ENCODE peak calls at places on chromosomes 5 and 9, in four cellular contexts. One of them, this sample, is unnamed. For H3K4me1, the result is how much of the 10 kb centered on the place peaks cover.

GRCh38 chr5:17355585-17356346 is 138.3 kb downstream of the BASP1 start:
- DNase-seq in H9: no peak
- DNase-seq in GM23248: peak
- DNase-seq in tibial nerve: no peak
- DNase-seq in this sample: no peak

GRCh38 chr5:170691623-170692022 is 91.9 kb upstream of the GABRP start:
- DNase-seq in H9: peak
- DNase-seq in GM23248: no peak
- DNase-seq in tibial nerve: no peak
- DNase-seq in this sample: peak

GRCh38 chr9:84978761-84979160 is 309.2 kb downstream of the NTRK2 start:
- DNase-seq in H9: no peak
- DNase-seq in GM23248: no peak
- DNase-seq in tibial nerve: no peak
- DNase-seq in this sample: no peak

GRCh38 chr5:118553662-118554061 is 434.7 kb downstream of the DTWD2 start:
- DNase-seq in H9: no peak
- DNase-seq in GM23248: peak
- DNase-seq in tibial nerve: peak
- DNase-seq in this sample: no peak

GRCh38 chr5:139897342-139897741 is 101.7 kb downstream of the PSD2 start:
- DNase-seq in H9: no peak
- DNase-seq in GM23248: no peak
- DNase-seq in tibial nerve: no peak
- DNase-seq in this sample: no peak

GRCh38 chr9:31542384-31543055 is 841.9 kb upstream of the ACO1 start:
- DNase-seq in H9: peak
- DNase-seq in GM23248: peak
- DNase-seq in tibial nerve: no peak
- DNase-seq in this sample: peak

GRCh38 chr9:101601904-101602765 is 7.4 kb upstream of the PPP3R2 start:
- DNase-seq in H9: peak
- DNase-seq in GM23248: peak
- DNase-seq in tibial nerve: no peak
- DNase-seq in this sample: peak

GRCh38 chr5:55668356-55668755 is 43.8 kb downstream of the SLC38A9 start:
- DNase-seq in H9: no peak
- DNase-seq in GM23248: peak
- DNase-seq in tibial nerve: no peak
- DNase-seq in this sample: no peak

GRCh38 chr5:10876345-10876744 is 115.3 kb upstream of the DAP start:
- DNase-seq in H9: no peak
- DNase-seq in GM23248: no peak
- DNase-seq in tibial nerve: no peak
- DNase-seq in this sample: no peak

GRCh38 chr5:43601454-43602260 is 1.3 kb upstream of the NNT start:
- DNase-seq in H9: no peak
- DNase-seq in GM23248: peak
- DNase-seq in tibial nerve: no peak
- DNase-seq in this sample: no peak

GRCh38 chr9:131237931-131238401 is 38.3 kb downstream of the FAM78A start:
- DNase-seq in H9: peak
- DNase-seq in GM23248: peak
- DNase-seq in tibial nerve: peak
- DNase-seq in this sample: no peak

GRCh38 chr9:68523367-68523936 is 17.2 kb downstream of the TMEM252 start:
- DNase-seq in H9: no peak
- DNase-seq in GM23248: no peak
- DNase-seq in tibial nerve: no peak
- DNase-seq in this sample: no peak

GRCh38 chr5:149915392-149916260 is 29.0 kb downstream of the PDE6A start:
- DNase-seq in H9: no peak
- DNase-seq in GM23248: no peak
- DNase-seq in tibial nerve: no peak
- DNase-seq in this sample: no peak

GRCh38 chr5:10827571-10827970 is 66.5 kb upstream of the DAP start:
- DNase-seq in H9: no peak
- DNase-seq in GM23248: no peak
- DNase-seq in tibial nerve: no peak
- DNase-seq in this sample: no peak

GRCh38 chr9:99385814-99386279 is 163.8 kb downstream of the SEC61B start:
- DNase-seq in H9: no peak
- DNase-seq in GM23248: peak
- DNase-seq in tibial nerve: no peak
- DNase-seq in this sample: no peak

GRCh38 chr5:117436846-117437245 is 862.2 kb upstream of the SEMA6A start:
- DNase-seq in H9: no peak
- DNase-seq in GM23248: no peak
- DNase-seq in tibial nerve: no peak
- DNase-seq in this sample: no peak

GRCh38 chr5:177269976-177270375 is 33.5 kb downstream of the RAB24 start:
- DNase-seq in H9: no peak
- DNase-seq in GM23248: no peak
- DNase-seq in tibial nerve: no peak
- DNase-seq in this sample: no peak

GRCh38 chr5:93364386-93364785 is 216.6 kb downstream of the NR2F1-AS1 start:
- DNase-seq in H9: no peak
- DNase-seq in GM23248: no peak
- DNase-seq in tibial nerve: no peak
- DNase-seq in this sample: no peak

GRCh38 chr9:38439916-38440301 is 15.7 kb upstream of the IGFBPL1 start:
- DNase-seq in H9: no peak
- DNase-seq in GM23248: no peak
- DNase-seq in tibial nerve: no peak
- DNase-seq in this sample: no peak

GRCh38 chr9:71115448-71115975 is 5.9 kb downstream of the TRPM3 start:
- DNase-seq in H9: peak
- DNase-seq in GM23248: no peak
- DNase-seq in tibial nerve: no peak
- DNase-seq in this sample: no peak

GRCh38 chr9:70411141-70411929 is 3.1 kb downstream of the KLF9 start:
- DNase-seq in H9: no peak
- DNase-seq in GM23248: peak
- DNase-seq in tibial nerve: peak
- DNase-seq in this sample: no peak

GRCh38 chr5:140319833-140320232 is 16.9 kb upstream of the PFDN1 start:
- DNase-seq in H9: no peak
- DNase-seq in GM23248: no peak
- DNase-seq in tibial nerve: no peak
- DNase-seq in this sample: no peak

GRCh38 chr9:73683862-73684591 is 532.4 kb downstream of the ANXA1 start:
- DNase-seq in H9: peak
- DNase-seq in GM23248: peak
- DNase-seq in tibial nerve: no peak
- DNase-seq in this sample: peak

GRCh38 chr9:6735422-6735821 is 22.4 kb upstream of the KDM4C start:
- DNase-seq in H9: no peak
- DNase-seq in GM23248: no peak
- DNase-seq in tibial nerve: no peak
- DNase-seq in this sample: no peak

GRCh38 chr9:111360881-111361280 is 30.9 kb upstream of the OR2K2 start:
- DNase-seq in H9: no peak
- DNase-seq in GM23248: no peak
- DNase-seq in tibial nerve: no peak
- DNase-seq in this sample: no peak

GRCh38 chr5:89313044-89313443 is 430.1 kb upstream of the MEF2C start:
- DNase-seq in H9: no peak
- DNase-seq in GM23248: peak
- DNase-seq in tibial nerve: no peak
- DNase-seq in this sample: no peak

GRCh38 chr5:135138116-135138850 is 104.3 kb upstream of the PITX1 start:
- DNase-seq in H9: no peak
- DNase-seq in GM23248: peak
- DNase-seq in tibial nerve: no peak
- DNase-seq in this sample: no peak

GRCh38 chr5:135141303-135142268 is 107.6 kb upstream of the PITX1 start:
- DNase-seq in H9: no peak
- DNase-seq in GM23248: peak
- DNase-seq in tibial nerve: no peak
- DNase-seq in this sample: no peak

GRCh38 chr5:135137146-135137915 is 103.3 kb upstream of the PITX1 start:
- DNase-seq in H9: no peak
- DNase-seq in GM23248: no peak
- DNase-seq in tibial nerve: no peak
- DNase-seq in this sample: no peak

GRCh38 chr5:135140805-135141204 is 106.8 kb upstream of the PITX1 start:
- DNase-seq in H9: no peak
- DNase-seq in GM23248: peak
- DNase-seq in tibial nerve: no peak
- DNase-seq in this sample: no peak

GRCh38 chr5:135139397-135140134 is 105.5 kb upstream of the PITX1 start:
- DNase-seq in H9: no peak
- DNase-seq in GM23248: peak
- DNase-seq in tibial nerve: no peak
- DNase-seq in this sample: no peak
- H3K4me1 ChIP-seq in H9: under half
- H3K4me1 ChIP-seq in GM23248: under half
- H3K4me1 ChIP-seq in tibial nerve: under half
- H3K4me1 ChIP-seq in this sample: under half

GRCh38 chr9:137227853-137228514 is 682 bp downstream of the RNF224 start:
- DNase-seq in H9: no peak
- DNase-seq in GM23248: no peak
- DNase-seq in tibial nerve: no peak
- DNase-seq in this sample: no peak

GRCh38 chr9:137225701-137226331 is 842 bp downstream of the CYSRT1 start:
- DNase-seq in H9: no peak
- DNase-seq in GM23248: no peak
- DNase-seq in tibial nerve: no peak
- DNase-seq in this sample: no peak

GRCh38 chr9:137226338-137227056 is 805 bp upstream of the RNF224 start:
- DNase-seq in H9: no peak
- DNase-seq in GM23248: peak
- DNase-seq in tibial nerve: no peak
- DNase-seq in this sample: no peak

GRCh38 chr9:137228515-137228967 is 1.2 kb downstream of the RNF224 start:
- DNase-seq in H9: no peak
- DNase-seq in GM23248: no peak
- DNase-seq in tibial nerve: no peak
- DNase-seq in this sample: no peak

GRCh38 chr9:137227057-137227852 is at the start of gene RNF224:
- DNase-seq in H9: peak
- DNase-seq in GM23248: peak
- DNase-seq in tibial nerve: peak
- DNase-seq in this sample: no peak
- H3K27ac ChIP-seq in H9: no peak
- H3K27ac ChIP-seq in GM23248: no peak
- H3K27ac ChIP-seq in tibial nerve: no peak
- H3K27ac ChIP-seq in this sample: no peak

GRCh38 chr5:173578947-173579615 is 37.4 kb downstream of the BOD1 start:
- DNase-seq in H9: no peak
- DNase-seq in GM23248: no peak
- DNase-seq in tibial nerve: no peak
- DNase-seq in this sample: no peak
- H3K4me1 ChIP-seq in H9: under half
- H3K4me1 ChIP-seq in GM23248: under half
- H3K4me1 ChIP-seq in tibial nerve: under half
- H3K4me1 ChIP-seq in this sample: under half

GRCh38 chr5:74288448-74289109 is 351.9 kb downstream of the ENC1 start:
- DNase-seq in H9: no peak
- DNase-seq in GM23248: no peak
- DNase-seq in tibial nerve: no peak
- DNase-seq in this sample: no peak

GRCh38 chr5:74286734-74287705 is 353.5 kb downstream of the ENC1 start:
- DNase-seq in H9: no peak
- DNase-seq in GM23248: no peak
- DNase-seq in tibial nerve: no peak
- DNase-seq in this sample: no peak

GRCh38 chr5:74288038-74288437 is 352.5 kb downstream of the ENC1 start:
- DNase-seq in H9: no peak
- DNase-seq in GM23248: no peak
- DNase-seq in tibial nerve: no peak
- DNase-seq in this sample: no peak

GRCh38 chr5:74289238-74289637 is 351.3 kb downstream of the ENC1 start:
- DNase-seq in H9: no peak
- DNase-seq in GM23248: no peak
- DNase-seq in tibial nerve: no peak
- DNase-seq in this sample: no peak

GRCh38 chr5:74285876-74286275 is 354.7 kb downstream of the ENC1 start:
- DNase-seq in H9: no peak
- DNase-seq in GM23248: no peak
- DNase-seq in tibial nerve: no peak
- DNase-seq in this sample: no peak
- H3K27ac ChIP-seq in H9: no peak
- H3K27ac ChIP-seq in GM23248: no peak
- H3K27ac ChIP-seq in tibial nerve: no peak
- H3K27ac ChIP-seq in this sample: no peak

GRCh38 chr9:128555180-128555721 is 2.9 kb downstream of the SPTAN1 start:
- DNase-seq in H9: peak
- DNase-seq in GM23248: peak
- DNase-seq in tibial nerve: no peak
- DNase-seq in this sample: no peak
- H3K4me1 ChIP-seq in H9: under half
- H3K4me1 ChIP-seq in GM23248: half or more
- H3K4me1 ChIP-seq in tibial nerve: under half
- H3K4me1 ChIP-seq in this sample: under half

GRCh38 chr9:133352635-133353340 is 3.5 kb downstream of the SURF1 start:
- DNase-seq in H9: no peak
- DNase-seq in GM23248: no peak
- DNase-seq in tibial nerve: no peak
- DNase-seq in this sample: no peak

GRCh38 chr9:133351908-133352634 is 4.1 kb downstream of the RPL7A start:
- DNase-seq in H9: peak
- DNase-seq in GM23248: peak
- DNase-seq in tibial nerve: no peak
- DNase-seq in this sample: no peak

GRCh38 chr9:133353548-133353947 is 2.7 kb downstream of the SURF1 start:
- DNase-seq in H9: no peak
- DNase-seq in GM23248: no peak
- DNase-seq in tibial nerve: no peak
- DNase-seq in this sample: no peak

GRCh38 chr9:133349965-133350624 is 2.1 kb downstream of the RPL7A start:
- DNase-seq in H9: no peak
- DNase-seq in GM23248: peak
- DNase-seq in tibial nerve: no peak
- DNase-seq in this sample: no peak

GRCh38 chr9:133351526-133351907 is 3.5 kb downstream of the RPL7A start:
- DNase-seq in H9: no peak
- DNase-seq in GM23248: no peak
- DNase-seq in tibial nerve: no peak
- DNase-seq in this sample: no peak
- H3K27ac ChIP-seq in H9: no peak
- H3K27ac ChIP-seq in GM23248: peak
- H3K27ac ChIP-seq in tibial nerve: no peak
- H3K27ac ChIP-seq in this sample: no peak

DNA sequence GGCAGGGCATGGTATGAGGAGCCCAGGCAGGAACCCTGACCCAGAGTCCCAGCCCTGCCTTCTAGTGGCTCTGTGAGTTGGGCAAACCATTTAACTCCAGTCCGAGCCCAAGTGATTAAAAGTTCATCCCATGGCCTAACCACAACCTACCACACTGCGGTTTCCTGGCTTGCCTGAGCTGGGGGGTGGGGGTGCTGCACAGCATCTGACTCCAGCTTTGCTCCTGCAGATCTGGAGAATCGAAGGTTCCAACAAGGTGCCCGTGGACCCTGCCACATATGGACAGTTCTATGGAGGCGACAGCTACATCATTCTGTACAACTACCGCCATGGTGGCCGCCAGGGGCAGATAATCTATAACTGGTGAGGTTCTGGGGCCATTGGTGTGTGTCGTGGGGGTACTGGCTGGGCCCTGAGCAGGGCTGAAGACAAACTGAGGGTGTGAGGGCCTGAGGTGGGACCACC is 49.0 kb downstream of the STOM start:
- DNase-seq in H9: no peak
- DNase-seq in GM23248: no peak
- DNase-seq in tibial nerve: no peak
- DNase-seq in this sample: no peak
- H3K4me1 ChIP-seq in H9: under half
- H3K4me1 ChIP-seq in GM23248: under half
- H3K4me1 ChIP-seq in tibial nerve: under half
- H3K4me1 ChIP-seq in this sample: under half